ENCODE peak calls at places on chromosomes 3 and 15, in six cellular contexts. One of them, this sample, is unnamed.
A peak's percentile ranks its signal among the peaks of the same experiment; 100 is the strongest.

GRCh38 chr3:164390046-164390445 is 688.2 kb downstream of the SI start:
- DNase-seq in IMR-90: no peak
- DNase-seq in CD14-positive monocyte: no peak
- DNase-seq in H9: no peak
- DNase-seq in astrocyte: no peak
- DNase-seq in CD8-positive, alpha-beta T cell: no peak
- DNase-seq in this sample: no peak

GRCh38 chr3:123547881-123548534 is 36.8 kb downstream of the HACD2 start:
- DNase-seq in astrocyte: no peak
- DNase-seq in IMR-90: no peak
- DNase-seq in H9: no peak
- DNase-seq in CD8-positive, alpha-beta T cell: no peak
- DNase-seq in CD14-positive monocyte: no peak
- DNase-seq in this sample: no peak

GRCh38 chr3:108223928-108224327 is 1.7 kb upstream of the IFT57 start:
- DNase-seq in CD8-positive, alpha-beta T cell: no peak
- DNase-seq in astrocyte: no peak
- DNase-seq in H9: no peak
- DNase-seq in IMR-90: peak; percentile 48
- DNase-seq in CD14-positive monocyte: no peak
- DNase-seq in this sample: no peak

GRCh38 chr3:39250116-39250747 is 29.6 kb downstream of the CX3CR1 start:
- DNase-seq in H9: no peak
- DNase-seq in IMR-90: no peak
- DNase-seq in astrocyte: peak; percentile 57
- DNase-seq in CD14-positive monocyte: no peak
- DNase-seq in CD8-positive, alpha-beta T cell: no peak
- DNase-seq in this sample: no peak

GRCh38 chr15:41695750-41696436 is 35.7 kb downstream of the MGA start:
- DNase-seq in astrocyte: peak; percentile 7
- DNase-seq in H9: no peak
- DNase-seq in CD14-positive monocyte: peak; percentile 59
- DNase-seq in CD8-positive, alpha-beta T cell: peak; percentile 8
- DNase-seq in IMR-90: peak; percentile 73
- DNase-seq in this sample: no peak

GRCh38 chr3:87765256-87765655 is 293.5 kb downstream of the CGGBP1 start:
- DNase-seq in astrocyte: no peak
- DNase-seq in CD8-positive, alpha-beta T cell: no peak
- DNase-seq in H9: no peak
- DNase-seq in IMR-90: no peak
- DNase-seq in CD14-positive monocyte: no peak
- DNase-seq in this sample: no peak

GRCh38 chr3:124033360-124034015 is 41.6 kb upstream of the ROPN1 start:
- DNase-seq in CD14-positive monocyte: no peak
- DNase-seq in IMR-90: no peak
- DNase-seq in astrocyte: no peak
- DNase-seq in CD8-positive, alpha-beta T cell: no peak
- DNase-seq in H9: peak; percentile 34
- DNase-seq in this sample: peak; percentile 28

GRCh38 chr3:36904641-36905040 is 40.2 kb downstream of the TRANK1 start:
- DNase-seq in astrocyte: no peak
- DNase-seq in CD14-positive monocyte: peak; percentile 53
- DNase-seq in H9: peak; percentile 44
- DNase-seq in IMR-90: peak; percentile 36
- DNase-seq in CD8-positive, alpha-beta T cell: no peak
- DNase-seq in this sample: no peak

GRCh38 chr3:187101184-187102072 is 37.9 kb downstream of the RPL39L start:
- DNase-seq in CD8-positive, alpha-beta T cell: peak; percentile 25
- DNase-seq in H9: no peak
- DNase-seq in CD14-positive monocyte: no peak
- DNase-seq in IMR-90: peak; percentile 71
- DNase-seq in astrocyte: peak; percentile 84
- DNase-seq in this sample: no peak

GRCh38 chr3:112199622-112200316 is 66.7 kb upstream of the GCSAM start:
- DNase-seq in IMR-90: peak; percentile 6
- DNase-seq in CD14-positive monocyte: no peak
- DNase-seq in CD8-positive, alpha-beta T cell: no peak
- DNase-seq in H9: no peak
- DNase-seq in astrocyte: peak; percentile 63
- DNase-seq in this sample: no peak

GRCh38 chr3:194686816-194687637 is 1.3 kb downstream of the FAM43A start:
- DNase-seq in IMR-90: peak; percentile 58
- DNase-seq in H9: peak; percentile 71
- DNase-seq in CD8-positive, alpha-beta T cell: no peak
- DNase-seq in astrocyte: peak; percentile 57
- DNase-seq in CD14-positive monocyte: no peak
- DNase-seq in this sample: peak; percentile 29

GRCh38 chr3:45092132-45093031 is 53.8 kb downstream of the CDCP1 start:
- DNase-seq in CD8-positive, alpha-beta T cell: no peak
- DNase-seq in H9: no peak
- DNase-seq in IMR-90: peak; percentile 76
- DNase-seq in astrocyte: peak; percentile 93
- DNase-seq in CD14-positive monocyte: no peak
- DNase-seq in this sample: no peak

GRCh38 chr15:78628227-78628626 is 7.4 kb upstream of the CHRNA3 start:
- DNase-seq in CD14-positive monocyte: no peak
- DNase-seq in H9: no peak
- DNase-seq in IMR-90: no peak
- DNase-seq in CD8-positive, alpha-beta T cell: no peak
- DNase-seq in astrocyte: no peak
- DNase-seq in this sample: no peak

GRCh38 chr15:49620174-49620573 is 444 bp downstream of the FAM227B start:
- DNase-seq in IMR-90: peak; percentile 33
- DNase-seq in CD8-positive, alpha-beta T cell: no peak
- DNase-seq in astrocyte: peak; percentile 35
- DNase-seq in H9: no peak
- DNase-seq in CD14-positive monocyte: no peak
- DNase-seq in this sample: no peak
- TF ChIP-seq CTCF in IMR-90: no peak
- TF ChIP-seq CTCF in CD8-positive, alpha-beta T cell: no peak
- TF ChIP-seq CTCF in astrocyte: no peak
- TF ChIP-seq CTCF in H9: no peak
- TF ChIP-seq CTCF in CD14-positive monocyte: peak; percentile 29
- TF ChIP-seq CTCF in this sample: no peak

DNA sequence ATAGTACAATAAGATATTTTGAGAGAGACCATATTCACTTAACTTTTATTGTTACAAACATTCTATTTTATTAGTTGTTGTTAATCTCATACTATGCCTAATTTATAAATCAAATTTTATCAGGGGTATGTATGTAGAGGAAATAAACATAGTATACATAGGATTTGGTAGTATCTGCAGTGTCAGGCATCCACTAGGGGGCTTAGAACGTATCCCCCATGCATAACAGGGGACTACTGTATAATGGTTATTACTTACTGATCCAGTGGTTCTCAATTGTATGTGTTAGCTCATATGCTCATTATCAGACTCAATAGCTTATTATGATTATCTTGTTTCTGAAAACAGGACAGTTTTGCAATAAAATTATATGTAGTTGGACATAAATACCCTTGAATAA is 27.6 kb downstream of the CMC1 start:
- DNase-seq in astrocyte: no peak
- DNase-seq in CD8-positive, alpha-beta T cell: no peak
- DNase-seq in H9: no peak
- DNase-seq in IMR-90: no peak
- DNase-seq in CD14-positive monocyte: no peak
- DNase-seq in this sample: no peak
- TF ChIP-seq CTCF in astrocyte: no peak
- TF ChIP-seq CTCF in CD8-positive, alpha-beta T cell: peak; percentile 26
- TF ChIP-seq CTCF in H9: peak; percentile 57
- TF ChIP-seq CTCF in IMR-90: peak; percentile 8
- TF ChIP-seq CTCF in CD14-positive monocyte: no peak
- TF ChIP-seq CTCF in this sample: peak; percentile 30

GRCh38 chr3:51819151-51819550 is 40.1 kb upstream of the IQCF6 start:
- DNase-seq in IMR-90: no peak
- DNase-seq in CD8-positive, alpha-beta T cell: no peak
- DNase-seq in H9: no peak
- DNase-seq in CD14-positive monocyte: no peak
- DNase-seq in astrocyte: no peak
- DNase-seq in this sample: no peak
- TF ChIP-seq CTCF in IMR-90: no peak
- TF ChIP-seq CTCF in CD8-positive, alpha-beta T cell: no peak
- TF ChIP-seq CTCF in H9: no peak
- TF ChIP-seq CTCF in CD14-positive monocyte: no peak
- TF ChIP-seq CTCF in astrocyte: no peak
- TF ChIP-seq CTCF in this sample: no peak

GRCh38 chr3:98263944-98264343 is at the start of gene OR5H6:
- DNase-seq in astrocyte: no peak
- DNase-seq in H9: no peak
- DNase-seq in CD14-positive monocyte: no peak
- DNase-seq in CD8-positive, alpha-beta T cell: no peak
- DNase-seq in IMR-90: no peak
- DNase-seq in this sample: no peak

DNA sequence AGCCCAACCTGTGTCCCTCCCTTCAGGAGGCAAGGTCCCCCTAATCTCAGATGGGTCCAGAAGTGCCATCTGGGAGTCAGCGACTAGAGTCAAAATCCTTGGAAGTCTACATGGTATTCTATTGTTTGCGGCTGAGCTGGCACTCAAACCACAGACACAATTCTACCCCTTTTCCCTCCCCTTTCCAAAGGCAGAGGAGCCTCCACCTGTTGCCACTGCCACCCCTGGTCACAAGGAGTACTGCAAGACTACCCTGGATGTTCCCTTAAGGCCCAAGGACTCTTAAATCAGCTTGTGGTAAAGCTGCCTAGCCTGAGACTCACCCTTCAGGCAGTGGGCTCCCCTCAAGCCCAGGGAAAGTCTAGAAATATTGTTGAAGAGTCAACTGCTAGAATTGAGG is 4.3 kb upstream of the OR5H6 start:
- DNase-seq in astrocyte: no peak
- DNase-seq in IMR-90: no peak
- DNase-seq in H9: peak; percentile 63
- DNase-seq in CD8-positive, alpha-beta T cell: no peak
- DNase-seq in CD14-positive monocyte: no peak
- DNase-seq in this sample: no peak
- TF ChIP-seq CTCF in astrocyte: no peak
- TF ChIP-seq CTCF in IMR-90: no peak
- TF ChIP-seq CTCF in H9: peak; percentile 58
- TF ChIP-seq CTCF in CD8-positive, alpha-beta T cell: no peak
- TF ChIP-seq CTCF in CD14-positive monocyte: no peak
- TF ChIP-seq CTCF in this sample: no peak

GRCh38 chr15:70665599-70665998 is 97.8 kb downstream of the UACA start:
- DNase-seq in IMR-90: no peak
- DNase-seq in H9: no peak
- DNase-seq in CD14-positive monocyte: no peak
- DNase-seq in astrocyte: no peak
- DNase-seq in CD8-positive, alpha-beta T cell: no peak
- DNase-seq in this sample: no peak

GRCh38 chr15:70669006-70669602 is 94.3 kb downstream of the UACA start:
- DNase-seq in H9: no peak
- DNase-seq in astrocyte: no peak
- DNase-seq in IMR-90: no peak
- DNase-seq in CD14-positive monocyte: no peak
- DNase-seq in CD8-positive, alpha-beta T cell: no peak
- DNase-seq in this sample: no peak

GRCh38 chr15:70672081-70672480 is 91.3 kb downstream of the UACA start:
- DNase-seq in CD8-positive, alpha-beta T cell: no peak
- DNase-seq in IMR-90: no peak
- DNase-seq in H9: no peak
- DNase-seq in astrocyte: peak; percentile 41
- DNase-seq in CD14-positive monocyte: no peak
- DNase-seq in this sample: no peak

GRCh38 chr15:70669966-70670658 is 93.2 kb downstream of the UACA start:
- DNase-seq in IMR-90: no peak
- DNase-seq in CD14-positive monocyte: no peak
- DNase-seq in astrocyte: no peak
- DNase-seq in CD8-positive, alpha-beta T cell: no peak
- DNase-seq in H9: peak; percentile 33
- DNase-seq in this sample: no peak

DNA sequence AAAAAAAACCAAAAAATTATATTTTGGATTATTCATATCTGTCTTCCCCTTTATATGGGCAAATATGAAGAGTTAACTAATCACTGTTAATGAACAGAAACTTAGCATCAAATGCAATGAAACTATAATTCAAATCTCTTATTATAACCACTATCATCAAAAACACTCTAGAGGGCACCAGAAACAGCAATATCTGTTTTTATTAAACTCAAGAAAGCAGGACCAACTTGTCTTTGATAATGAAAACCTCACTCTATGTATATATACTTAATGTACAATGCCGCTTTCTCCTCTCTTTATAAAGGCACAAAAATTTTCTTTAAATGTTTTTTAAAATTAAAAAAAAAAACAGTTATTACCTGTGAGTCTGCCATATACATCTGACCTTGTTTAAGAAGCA is 92.7 kb downstream of the UACA start:
- DNase-seq in CD14-positive monocyte: no peak
- DNase-seq in IMR-90: no peak
- DNase-seq in CD8-positive, alpha-beta T cell: no peak
- DNase-seq in H9: no peak
- DNase-seq in astrocyte: no peak
- DNase-seq in this sample: no peak
- TF ChIP-seq CTCF in CD14-positive monocyte: no peak
- TF ChIP-seq CTCF in IMR-90: peak; percentile 30
- TF ChIP-seq CTCF in CD8-positive, alpha-beta T cell: peak; percentile 42
- TF ChIP-seq CTCF in H9: peak; percentile 34
- TF ChIP-seq CTCF in astrocyte: peak; percentile 9
- TF ChIP-seq CTCF in this sample: peak; percentile 17